ENCODE peak calls at places on chromosomes 1 and 21, in six cellular contexts. One of them, this sample, is unnamed.

GRCh38 chr21:14273736-14274538 is 58.0 kb downstream of the RBM11 start:
- DNase-seq in CD8-positive, alpha-beta memory T cell: no peak
- DNase-seq in adrenal gland: peak; percentile 47
- DNase-seq in cardiac muscle cell: no peak
- DNase-seq in upper lobe of right lung: peak; percentile 88
- DNase-seq in body of pancreas: peak; percentile 64
- DNase-seq in this sample: no peak

GRCh38 chr1:180542113-180542512 is 16.7 kb upstream of the OVAAL start:
- DNase-seq in cardiac muscle cell: no peak
- DNase-seq in upper lobe of right lung: no peak
- DNase-seq in adrenal gland: no peak
- DNase-seq in body of pancreas: no peak
- DNase-seq in CD8-positive, alpha-beta memory T cell: no peak
- DNase-seq in this sample: no peak

GRCh38 chr1:224333309-224333926 is 3.4 kb upstream of the NVL start:
- DNase-seq in adrenal gland: peak; percentile 8
- DNase-seq in cardiac muscle cell: peak; percentile 60
- DNase-seq in body of pancreas: no peak
- DNase-seq in upper lobe of right lung: no peak
- DNase-seq in CD8-positive, alpha-beta memory T cell: no peak
- DNase-seq in this sample: peak; percentile 58

GRCh38 chr1:26555550-26555981 is 26.0 kb downstream of the RPS6KA1 start:
- DNase-seq in body of pancreas: no peak
- DNase-seq in CD8-positive, alpha-beta memory T cell: no peak
- DNase-seq in adrenal gland: peak; percentile 88
- DNase-seq in upper lobe of right lung: no peak
- DNase-seq in cardiac muscle cell: no peak
- DNase-seq in this sample: no peak

GRCh38 chr1:52970149-52970548 is 43.1 kb downstream of the SCP2 start:
- DNase-seq in body of pancreas: no peak
- DNase-seq in cardiac muscle cell: peak; percentile 20
- DNase-seq in upper lobe of right lung: no peak
- DNase-seq in adrenal gland: no peak
- DNase-seq in CD8-positive, alpha-beta memory T cell: no peak
- DNase-seq in this sample: peak; percentile 2

GRCh38 chr1:94678187-94678863 is 136.8 kb upstream of the F3 start:
- DNase-seq in adrenal gland: no peak
- DNase-seq in CD8-positive, alpha-beta memory T cell: no peak
- DNase-seq in cardiac muscle cell: no peak
- DNase-seq in body of pancreas: no peak
- DNase-seq in upper lobe of right lung: no peak
- DNase-seq in this sample: no peak

GRCh38 chr1:243917177-243917862 is 67.3 kb upstream of the AKT3 start:
- DNase-seq in adrenal gland: peak; percentile 49
- DNase-seq in upper lobe of right lung: peak; percentile 68
- DNase-seq in cardiac muscle cell: peak; percentile 39
- DNase-seq in CD8-positive, alpha-beta memory T cell: no peak
- DNase-seq in body of pancreas: peak; percentile 37
- DNase-seq in this sample: peak; percentile 7

GRCh38 chr1:226542623-226543103 is 5.9 kb upstream of the STUM start:
- DNase-seq in cardiac muscle cell: no peak
- DNase-seq in upper lobe of right lung: no peak
- DNase-seq in CD8-positive, alpha-beta memory T cell: no peak
- DNase-seq in adrenal gland: peak; percentile 63
- DNase-seq in body of pancreas: peak; percentile 78
- DNase-seq in this sample: no peak

DNA sequence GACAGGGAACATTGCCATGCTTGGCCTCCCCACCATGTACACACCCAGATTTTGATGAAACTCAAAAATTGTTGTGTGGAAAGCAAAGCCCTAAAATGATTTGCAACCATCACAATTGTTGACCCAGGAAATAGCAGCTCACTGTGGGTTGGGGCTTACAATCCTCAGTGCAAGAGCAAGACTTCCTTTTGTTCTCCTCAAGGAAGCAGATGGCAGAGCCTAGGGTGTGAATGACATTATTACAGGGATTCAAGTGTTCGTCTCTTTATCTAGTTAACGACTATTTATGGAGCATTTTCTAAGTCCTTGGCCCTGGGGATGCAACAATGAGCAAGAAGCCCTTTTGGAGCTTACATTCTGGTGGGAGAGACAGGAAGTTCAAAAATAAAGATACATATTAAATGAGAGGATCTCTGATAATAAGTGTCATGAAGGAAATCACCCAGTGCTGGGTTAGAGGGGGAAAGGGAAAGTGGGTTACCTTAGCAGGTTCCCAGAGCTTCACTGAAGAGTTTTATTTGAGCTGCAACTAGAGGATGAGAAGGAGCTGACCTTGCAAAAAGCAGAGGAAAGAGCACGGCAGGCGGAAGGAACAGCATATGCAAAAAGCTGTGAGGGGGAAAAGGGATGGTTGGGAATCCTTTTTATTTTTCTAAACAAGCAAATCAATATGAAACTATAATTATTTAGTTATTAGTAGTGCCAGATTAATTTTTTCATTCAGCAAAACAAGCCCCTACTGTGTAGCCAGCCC is 38.5 kb upstream of the ID3 start:
- DNase-seq in adrenal gland: no peak
- DNase-seq in upper lobe of right lung: no peak
- DNase-seq in body of pancreas: no peak
- DNase-seq in CD8-positive, alpha-beta memory T cell: no peak
- DNase-seq in cardiac muscle cell: no peak
- DNase-seq in this sample: no peak
- H3K4me1 ChIP-seq in adrenal gland: no peaks in the 10 kb centered on the region
- H3K4me1 ChIP-seq in upper lobe of right lung: peaks cover 9% of the 10 kb centered on the region
- H3K4me1 ChIP-seq in body of pancreas: peaks cover 20% of the 10 kb centered on the region
- H3K4me1 ChIP-seq in CD8-positive, alpha-beta memory T cell: peaks cover 100% of the 10 kb centered on the region
- H3K4me1 ChIP-seq in cardiac muscle cell: peaks cover 19% of the 10 kb centered on the region
- H3K4me1 ChIP-seq in this sample: peaks cover 90% of the 10 kb centered on the region

GRCh38 chr21:46130721-46131720 is 24.4 kb downstream of the FTCD start:
- DNase-seq in body of pancreas: no peak
- DNase-seq in upper lobe of right lung: no peak
- DNase-seq in adrenal gland: no peak
- DNase-seq in CD8-positive, alpha-beta memory T cell: peak; percentile 43
- DNase-seq in cardiac muscle cell: no peak
- DNase-seq in this sample: peak; percentile 19
- H3K27ac ChIP-seq in body of pancreas: no peak overlapping the region
- H3K27ac ChIP-seq in upper lobe of right lung: no peak overlapping the region
- H3K27ac ChIP-seq in adrenal gland: no peak overlapping the region
- H3K27ac ChIP-seq in CD8-positive, alpha-beta memory T cell: no peak overlapping the region
- H3K27ac ChIP-seq in cardiac muscle cell: peak overlapping the region; percentile 98
- H3K27ac ChIP-seq in this sample: no peak overlapping the region

GRCh38 chr1:32114420-32114819 is 6.6 kb downstream of the KPNA6 start:
- DNase-seq in body of pancreas: no peak
- DNase-seq in adrenal gland: no peak
- DNase-seq in cardiac muscle cell: no peak
- DNase-seq in CD8-positive, alpha-beta memory T cell: no peak
- DNase-seq in upper lobe of right lung: no peak
- DNase-seq in this sample: no peak
- H3K4me1 ChIP-seq in body of pancreas: peaks cover 45% of the 10 kb centered on the region
- H3K4me1 ChIP-seq in adrenal gland: peaks cover 18% of the 10 kb centered on the region
- H3K4me1 ChIP-seq in cardiac muscle cell: no peaks in the 10 kb centered on the region
- H3K4me1 ChIP-seq in CD8-positive, alpha-beta memory T cell: peaks cover 58% of the 10 kb centered on the region
- H3K4me1 ChIP-seq in upper lobe of right lung: peaks cover 31% of the 10 kb centered on the region
- H3K4me1 ChIP-seq in this sample: peaks cover 76% of the 10 kb centered on the region

GRCh38 chr1:184883304-184883815 is 90.9 kb downstream of the NIBAN1 start:
- DNase-seq in upper lobe of right lung: no peak
- DNase-seq in adrenal gland: no peak
- DNase-seq in CD8-positive, alpha-beta memory T cell: no peak
- DNase-seq in cardiac muscle cell: no peak
- DNase-seq in body of pancreas: no peak
- DNase-seq in this sample: no peak
- H3K27ac ChIP-seq in upper lobe of right lung: no peak overlapping the region
- H3K27ac ChIP-seq in adrenal gland: no peak overlapping the region
- H3K27ac ChIP-seq in CD8-positive, alpha-beta memory T cell: no peak overlapping the region
- H3K27ac ChIP-seq in cardiac muscle cell: no peak overlapping the region
- H3K27ac ChIP-seq in body of pancreas: peak overlapping the region; percentile 27
- H3K27ac ChIP-seq in this sample: no peak overlapping the region

GRCh38 chr1:64041366-64042131 is 161.9 kb upstream of the UBE2U start:
- DNase-seq in cardiac muscle cell: no peak
- DNase-seq in CD8-positive, alpha-beta memory T cell: no peak
- DNase-seq in adrenal gland: no peak
- DNase-seq in body of pancreas: no peak
- DNase-seq in upper lobe of right lung: no peak
- DNase-seq in this sample: no peak
- H3K4me1 ChIP-seq in cardiac muscle cell: peaks cover 44% of the 10 kb centered on the region
- H3K4me1 ChIP-seq in CD8-positive, alpha-beta memory T cell: no peaks in the 10 kb centered on the region
- H3K4me1 ChIP-seq in adrenal gland: peaks cover 6% of the 10 kb centered on the region
- H3K4me1 ChIP-seq in body of pancreas: peaks cover 37% of the 10 kb centered on the region
- H3K4me1 ChIP-seq in upper lobe of right lung: peaks cover 10% of the 10 kb centered on the region
- H3K4me1 ChIP-seq in this sample: no peaks in the 10 kb centered on the region